ENCODE peak calls at places on chromosomes 11 and 22, in nine cellular contexts. U is pancreas; H is A549; O is effector memory CD4-positive, alpha-beta T cell; Q is suprapubic skin; N is right atrium auricular region; Z is trophoblast cell; W is upper lobe of right lung; Y is GM23248. C is an unnamed sample. For H3K4me1, the result is how much of the 10 kb centered on the place peaks cover.

GRCh38 chr22:45503816-45504702 is 1.4 kb downstream of the FBLN1 start:
- DNase-seq in U (no peak), H (no peak), O (no peak), Q (no peak), N (no peak), Z (no peak), W (no peak), Y (peak), C (no peak)

GRCh38 chr11:91804057-91804456 is 420.6 kb upstream of the FAT3 start:
- DNase-seq in U (no peak), H (no peak), O (no peak), Q (no peak), N (no peak), Z (peak), W (no peak), Y (no peak), C (no peak)

GRCh38 chr22:38751422-38752346 is 4.1 kb downstream of the SUN2 start:
- DNase-seq in U (no peak), H (no peak), O (peak), Q (no peak), N (no peak), Z (peak), W (peak), Y (no peak), C (peak)

GRCh38 chr11:130581631-130582030 is 133.2 kb downstream of the ADAMTS15 start:
- DNase-seq in U (no peak), H (no peak), O (no peak), Q (no peak), N (no peak), Z (no peak), W (no peak), Y (peak), C (no peak)

GRCh38 chr11:129224538-129224937 is 32.4 kb upstream of the ARHGAP32 start:
- DNase-seq in U (no peak), H (no peak), O (no peak), Q (no peak), N (no peak), Z (no peak), W (no peak), Y (peak), C (no peak)

GRCh38 chr11:65288706-65289536 is 25.7 kb upstream of the CDC42EP2 start:
- DNase-seq in U (no peak), H (no peak), O (no peak), Q (no peak), N (no peak), Z (no peak), W (no peak), Y (no peak), C (no peak)

GRCh38 chr22:40397436-40397835 is 27.0 kb downstream of the SGSM3 start:
- DNase-seq in U (no peak), H (no peak), O (no peak), Q (no peak), N (no peak), Z (no peak), W (no peak), Y (no peak), C (no peak)

GRCh38 chr11:36453678-36454077 is 56.4 kb downstream of the TRAF6 start:
- DNase-seq in U (no peak), H (no peak), O (no peak), Q (no peak), N (no peak), Z (no peak), W (no peak), Y (peak), C (no peak)

GRCh38 chr11:131819845-131820244 is 449.4 kb downstream of the NTM start:
- DNase-seq in U (no peak), H (no peak), O (no peak), Q (no peak), N (no peak), Z (no peak), W (no peak), Y (no peak), C (no peak)

GRCh38 chr22:31321421-31321820 is 24.7 kb downstream of the PATZ1 start:
- DNase-seq in U (no peak), H (no peak), O (no peak), Q (no peak), N (no peak), Z (no peak), W (no peak), Y (no peak), C (no peak)

DNA sequence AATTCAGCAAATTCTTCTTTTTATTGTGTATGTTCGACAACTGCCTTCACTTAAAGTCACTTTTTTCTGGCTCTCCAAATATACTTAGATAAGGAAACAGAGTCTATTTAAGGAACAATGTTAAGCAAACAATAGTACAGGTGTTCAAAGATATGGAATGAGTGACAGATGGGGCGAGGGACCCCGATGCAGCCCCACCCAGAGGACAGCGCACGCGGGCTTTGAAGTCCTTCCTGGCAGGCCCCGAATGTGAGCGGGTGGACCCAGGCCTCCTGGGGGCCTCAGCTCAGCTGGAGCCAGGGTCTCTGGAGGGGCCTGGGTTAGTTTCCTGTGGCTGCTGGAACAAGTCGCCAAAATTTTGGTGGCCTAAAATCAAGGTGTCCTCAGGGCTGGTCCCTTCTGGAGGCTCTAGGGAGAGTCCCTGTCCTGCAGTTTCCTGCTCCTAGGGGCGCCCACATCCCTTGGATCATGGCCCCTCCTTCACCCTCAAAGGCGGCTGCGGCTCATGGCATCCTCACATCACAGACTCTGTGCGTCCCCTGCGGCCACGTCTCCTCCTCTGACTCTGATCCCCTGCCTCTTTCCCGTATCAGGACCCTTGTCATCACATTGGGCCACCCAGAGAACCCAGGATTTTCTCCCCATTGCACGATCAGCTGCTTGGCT is 40.6 kb upstream of the KCNQ1OT1 start:
- DNase-seq in U (no peak), H (no peak), O (no peak), Q (no peak), N (no peak), Z (peak), W (no peak), Y (no peak), C (no peak)
- H3K4me1 ChIP-seq in U (under half), H (under half), O (under half), Q (under half), N (under half), Z (under half), W (under half), Y (under half), C (under half)

GRCh38 chr11:111359223-111360149 is 19.6 kb downstream of the POU2AF1 start:
- DNase-seq in U (no peak), H (no peak), O (no peak), Q (no peak), N (no peak), Z (no peak), W (no peak), Y (no peak), C (no peak)
- H3K27ac ChIP-seq in U (peak), H (no peak), O (no peak), Q (no peak), N (no peak), Z (no peak), W (no peak), Y (no peak), C (no peak)

GRCh38 chr11:119324124-119324665 is 7.3 kb upstream of the MCAM start:
- DNase-seq in U (no peak), H (no peak), O (no peak), Q (peak), N (no peak), Z (no peak), W (no peak), Y (no peak), C (no peak)
- H3K4me3 ChIP-seq in U (no peak), H (no peak), O (no peak), Q (no peak), N (no peak), Z (no peak), W (no peak), Y (no peak), C (no peak)

GRCh38 chr11:46361283-46362145 is 14.3 kb downstream of the DGKZ start:
- DNase-seq in U (no peak), H (no peak), O (no peak), Q (no peak), N (peak), Z (no peak), W (peak), Y (peak), C (peak)
- H3K4me1 ChIP-seq in U (under half), H (under half), O (under half), Q (half or more), N (half or more), Z (under half), W (under half), Y (under half), C (half or more)

DNA sequence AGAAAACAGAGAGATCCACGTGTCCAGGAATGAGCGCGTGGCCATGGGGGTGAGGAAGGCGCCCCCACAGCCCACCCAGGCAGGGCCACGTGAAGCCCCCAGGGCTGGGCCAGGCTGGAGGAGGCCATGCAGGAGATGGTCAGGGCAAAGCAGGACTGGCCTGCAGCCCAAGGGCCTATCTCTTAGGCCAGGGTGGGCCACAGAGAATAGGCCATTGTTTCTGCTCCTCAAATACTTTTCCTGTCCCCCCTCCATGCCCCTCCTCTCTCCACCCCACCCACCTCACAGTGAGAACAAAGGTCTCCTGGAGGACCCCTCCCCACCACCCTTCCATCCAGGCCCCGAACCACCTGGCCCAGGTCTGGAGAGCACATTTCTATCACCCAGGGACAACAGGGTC is 8.3 kb upstream of the CDC42EP1 start:
- DNase-seq in U (no peak), H (no peak), O (no peak), Q (no peak), N (no peak), Z (no peak), W (no peak), Y (no peak), C (no peak)
- H3K27ac ChIP-seq in U (no peak), H (peak), O (no peak), Q (peak), N (peak), Z (peak), W (peak), Y (peak), C (no peak)

GRCh38 chr11:61555978-61556377 is 24.9 kb downstream of the SYT7 start:
- DNase-seq in U (no peak), H (no peak), O (no peak), Q (no peak), N (no peak), Z (no peak), W (no peak), Y (no peak), C (no peak)
- H3K4me3 ChIP-seq in U (no peak), H (no peak), O (no peak), Q (no peak), N (no peak), Z (no peak), W (no peak), Y (no peak), C (no peak)

GRCh38 chr22:20530368-20531153 is 23.2 kb downstream of the MED15 start:
- DNase-seq in U (no peak), H (peak), O (no peak), Q (no peak), N (no peak), Z (peak), W (no peak), Y (peak), C (no peak)
- H3K4me1 ChIP-seq in U (under half), H (half or more), O (under half), Q (half or more), N (half or more), Z (half or more), W (half or more), Y (half or more), C (under half)

DNA sequence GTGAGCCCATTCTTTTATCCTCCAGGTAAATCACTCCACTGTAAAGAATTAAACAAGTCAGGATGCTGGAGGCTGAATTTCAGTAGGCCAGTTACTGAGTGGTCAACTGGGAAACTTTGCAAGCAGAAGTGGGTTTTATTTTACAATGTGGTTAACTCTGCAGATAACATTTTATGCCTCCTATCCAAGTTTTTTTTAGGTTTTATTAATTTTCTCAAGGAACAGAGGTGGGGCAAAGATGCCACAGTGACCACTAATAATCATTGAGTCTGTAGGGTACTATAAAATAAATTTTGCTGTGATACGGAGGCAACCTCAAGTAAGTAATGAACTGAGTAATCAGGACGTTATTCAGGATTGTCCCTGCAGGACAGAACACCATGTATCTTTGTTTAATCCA is 599.9 kb downstream of the METTL15 start:
- DNase-seq in U (no peak), H (no peak), O (no peak), Q (no peak), N (no peak), Z (no peak), W (no peak), Y (no peak), C (no peak)
- H3K27ac ChIP-seq in U (no peak), H (peak), O (no peak), Q (no peak), N (no peak), Z (no peak), W (no peak), Y (no peak), C (no peak)

DNA sequence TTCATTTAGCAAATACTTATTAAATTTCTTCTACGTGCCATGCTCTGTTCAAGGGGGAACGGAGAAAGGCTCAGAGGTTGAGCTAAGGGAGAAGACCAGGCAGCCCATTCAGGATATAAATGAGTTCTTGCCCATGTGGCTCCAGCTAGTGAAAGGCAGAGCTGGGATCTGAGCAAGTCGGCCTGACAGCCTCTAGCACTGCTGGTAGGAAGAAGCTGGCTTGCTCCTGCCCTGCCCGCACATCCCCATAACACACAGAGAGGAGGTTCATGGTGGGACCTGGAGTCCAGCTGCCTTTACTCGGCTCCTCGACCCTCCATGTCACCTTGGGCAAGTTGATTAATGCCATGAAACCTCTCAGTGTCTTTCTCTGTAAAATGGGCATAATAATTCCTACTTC is 2.0 kb downstream of the SLC15A3 start:
- DNase-seq in U (no peak), H (no peak), O (no peak), Q (peak), N (no peak), Z (no peak), W (no peak), Y (no peak), C (no peak)
- H3K4me3 ChIP-seq in U (peak), H (no peak), O (no peak), Q (peak), N (peak), Z (no peak), W (peak), Y (no peak), C (no peak)

C was measured in CD8-positive, alpha-beta T cell.